ENCODE peak calls at places on chromosomes 2 and 18, in seven cellular contexts. V is neuronal stem cell, W is mesenchymal stem cell, T is IMR-90, B is mesendoderm, E is H1, A is H9. F is an unnamed sample. For H3K4me1, the result is how much of the 10 kb centered on the place peaks cover.

GRCh38 chr18:28189400-28190239 is 12.7 kb upstream of the CDH2 start:
- DNase-seq in V (no peak), W (peak), T (peak), B (peak), E (no peak), A (peak), F (peak)

GRCh38 chr2:163319006-163319405 is 416.8 kb downstream of the FIGN start:
- DNase-seq in V (no peak), W (peak), T (peak), B (no peak), E (no peak), A (no peak), F (no peak)

GRCh38 chr2:64595397-64596160 is 58.1 kb downstream of the SERTAD2 start:
- DNase-seq in V (no peak), W (peak), T (peak), B (peak), E (no peak), A (no peak), F (no peak)

GRCh38 chr2:176418768-176419167 is 149.5 kb downstream of the MTX2 start:
- DNase-seq in V (no peak), W (no peak), T (no peak), B (no peak), E (no peak), A (no peak), F (peak)

GRCh38 chr2:67840460-67841068 is 222.2 kb downstream of the C1D start:
- DNase-seq in V (peak), W (peak), T (peak), B (peak), E (peak), A (peak), F (peak)

GRCh38 chr2:164061129-164061746 is 325.4 kb upstream of the FIGN start:
- DNase-seq in V (peak), W (peak), T (peak), B (peak), E (peak), A (peak), F (peak)

GRCh38 chr2:120702061-120702460 is 33.6 kb upstream of the GLI2 start:
- DNase-seq in V (no peak), W (no peak), T (no peak), B (no peak), E (no peak), A (no peak), F (no peak)

GRCh38 chr18:13183359-13183758 is 35.2 kb upstream of the LDLRAD4 start:
- DNase-seq in V (no peak), W (no peak), T (no peak), B (no peak), E (no peak), A (no peak), F (no peak)

GRCh38 chr18:62505669-62506494 is 16.9 kb upstream of the ZCCHC2 start:
- DNase-seq in V (no peak), W (peak), T (no peak), B (no peak), E (no peak), A (no peak), F (no peak)

GRCh38 chr18:34023471-34023870 is 201.2 kb downstream of the NOL4 start:
- DNase-seq in V (peak), W (peak), T (peak), B (peak), E (peak), A (peak), F (peak)

GRCh38 chr2:65554765-65555561 is 122.6 kb upstream of the SPRED2 start:
- DNase-seq in V (no peak), W (peak), T (peak), B (no peak), E (no peak), A (no peak), F (no peak)

GRCh38 chr18:79456105-79456980 is 60.6 kb downstream of the NFATC1 start:
- DNase-seq in V (no peak), W (no peak), T (no peak), B (no peak), E (no peak), A (no peak), F (no peak)

GRCh38 chr2:240615830-240616547 is 9.3 kb upstream of the GPR35 start:
- DNase-seq in V (no peak), W (no peak), T (no peak), B (no peak), E (no peak), A (no peak), F (no peak)

GRCh38 chr2:655626-656025 is 21.6 kb downstream of the TMEM18 start:
- DNase-seq in V (no peak), W (peak), T (peak), B (no peak), E (no peak), A (no peak), F (no peak)

GRCh38 chr2:9207641-9208301 is 1.2 kb downstream of the ASAP2 start:
- DNase-seq in V (no peak), W (peak), T (no peak), B (peak), E (no peak), A (peak), F (peak)

GRCh38 chr18:6113650-6114049 is 218.3 kb upstream of the TMEM200C start:
- DNase-seq in V (no peak), W (no peak), T (no peak), B (no peak), E (no peak), A (no peak), F (no peak)

GRCh38 chr18:6106116-6106645 is 210.9 kb upstream of the TMEM200C start:
- DNase-seq in V (no peak), W (no peak), T (no peak), B (no peak), E (no peak), A (no peak), F (no peak)

GRCh38 chr18:6107794-6108193 is 212.5 kb upstream of the TMEM200C start:
- DNase-seq in V (no peak), W (no peak), T (no peak), B (no peak), E (no peak), A (no peak), F (no peak)

GRCh38 chr18:6111726-6112125 is 216.4 kb upstream of the TMEM200C start:
- DNase-seq in V (no peak), W (no peak), T (no peak), B (no peak), E (no peak), A (no peak), F (no peak)

GRCh38 chr18:6109743-6110142 is 214.4 kb upstream of the TMEM200C start:
- DNase-seq in V (no peak), W (no peak), T (no peak), B (no peak), E (no peak), A (no peak), F (no peak)
- H3K23ac ChIP-seq in V (no peak), W (no peak), T (no peak), B (no peak), E (no peak), A (no peak), F (no peak)

DNA sequence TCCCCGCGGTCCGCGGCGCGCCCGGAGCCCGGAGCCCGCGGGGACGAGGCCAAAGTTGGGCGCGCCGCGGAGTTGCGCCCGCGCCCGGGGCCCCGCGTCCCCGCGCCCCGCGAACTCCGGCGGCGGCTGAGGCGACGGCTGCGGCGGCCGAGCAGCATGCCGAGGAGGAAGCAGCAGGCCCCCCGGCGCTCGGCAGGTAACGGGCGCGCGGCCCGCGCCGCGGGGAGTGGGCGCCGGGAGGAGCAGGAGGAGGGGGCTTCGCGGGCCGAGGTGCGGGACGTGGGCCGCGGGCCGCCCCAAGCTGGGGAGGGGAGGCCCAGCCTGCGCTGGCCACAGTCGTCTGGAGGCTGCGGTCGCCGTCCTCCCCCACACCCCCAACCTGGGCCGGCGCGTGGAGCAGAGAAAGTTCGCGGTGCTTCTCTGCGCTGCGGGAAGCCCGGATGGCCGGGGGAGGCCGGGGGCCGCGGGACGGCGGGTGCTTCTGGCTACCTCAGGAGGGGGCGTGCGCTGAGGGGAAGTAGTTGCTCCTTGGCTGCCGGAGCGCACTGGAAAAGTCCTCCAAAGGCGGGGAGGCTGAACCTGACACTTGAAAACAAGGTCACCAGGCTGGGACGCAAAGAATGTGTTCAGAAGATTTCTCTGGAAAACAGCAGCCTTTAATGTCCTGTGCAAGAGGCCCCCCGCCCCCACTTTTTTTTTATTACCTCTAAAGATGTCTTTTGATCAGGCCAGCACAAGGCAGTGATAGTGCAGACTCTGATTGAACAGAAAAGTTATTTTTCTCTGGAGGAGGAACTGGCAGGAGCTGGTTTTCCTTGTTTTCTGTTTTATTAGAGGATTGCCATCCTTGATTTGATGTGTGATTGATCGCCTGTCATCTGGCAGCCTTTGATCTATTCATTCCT is 1.4 kb downstream of the TSHZ1 start:
- DNase-seq in V (peak), W (peak), T (peak), B (peak), E (no peak), A (peak), F (peak)
- H3K4me1 ChIP-seq in V (under half), W (under half), T (under half), B (under half), E (under half), A (under half), F (under half)

GRCh38 chr2:201216918-201217317 is 34.0 kb downstream of the CASP10 start:
- DNase-seq in V (no peak), W (no peak), T (no peak), B (no peak), E (no peak), A (no peak), F (no peak)
- H3K23ac ChIP-seq in V (no peak), W (no peak), T (no peak), B (no peak), E (no peak), A (no peak), F (no peak)

GRCh38 chr2:237712477-237713377 is 85.3 kb downstream of the LRRFIP1 start:
- DNase-seq in V (no peak), W (no peak), T (no peak), B (no peak), E (no peak), A (peak), F (no peak)

GRCh38 chr2:237718277-237718634 is 80.3 kb upstream of the RBM44 start:
- DNase-seq in V (no peak), W (no peak), T (no peak), B (no peak), E (no peak), A (no peak), F (no peak)

GRCh38 chr2:237714690-237715458 is 83.7 kb upstream of the RBM44 start:
- DNase-seq in V (no peak), W (peak), T (peak), B (peak), E (no peak), A (peak), F (peak)

GRCh38 chr2:237717366-237718276 is 81.0 kb upstream of the RBM44 start:
- DNase-seq in V (no peak), W (no peak), T (no peak), B (no peak), E (no peak), A (no peak), F (no peak)

DNA sequence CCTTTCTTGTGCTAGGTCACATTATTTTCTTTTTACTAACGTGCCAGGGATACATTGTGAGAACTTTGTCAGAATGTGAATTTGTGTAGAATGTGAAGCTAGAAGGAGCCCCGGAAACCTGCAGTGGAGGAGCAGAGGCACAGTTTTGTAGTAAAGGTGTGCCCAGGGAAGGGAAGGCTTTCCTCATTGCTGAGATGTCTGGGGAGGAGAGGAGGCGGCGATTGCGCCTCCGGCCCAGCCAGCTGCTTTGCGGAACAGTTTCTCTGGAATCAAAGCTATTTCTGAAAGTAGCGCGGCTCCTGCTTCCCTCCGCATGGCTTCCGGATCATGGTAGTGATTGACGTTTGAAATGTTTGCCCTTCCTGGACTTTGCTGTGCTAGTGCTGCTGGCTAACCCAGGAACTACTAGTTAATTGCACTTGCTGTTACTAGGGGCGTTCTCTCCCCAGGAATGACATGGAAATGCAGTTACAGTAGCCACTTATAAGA is 83.1 kb upstream of the RBM44 start:
- DNase-seq in V (no peak), W (no peak), T (no peak), B (no peak), E (no peak), A (peak), F (peak)
- H3K4me1 ChIP-seq in V (under half), W (under half), T (under half), B (under half), E (under half), A (under half), F (under half)

DNA sequence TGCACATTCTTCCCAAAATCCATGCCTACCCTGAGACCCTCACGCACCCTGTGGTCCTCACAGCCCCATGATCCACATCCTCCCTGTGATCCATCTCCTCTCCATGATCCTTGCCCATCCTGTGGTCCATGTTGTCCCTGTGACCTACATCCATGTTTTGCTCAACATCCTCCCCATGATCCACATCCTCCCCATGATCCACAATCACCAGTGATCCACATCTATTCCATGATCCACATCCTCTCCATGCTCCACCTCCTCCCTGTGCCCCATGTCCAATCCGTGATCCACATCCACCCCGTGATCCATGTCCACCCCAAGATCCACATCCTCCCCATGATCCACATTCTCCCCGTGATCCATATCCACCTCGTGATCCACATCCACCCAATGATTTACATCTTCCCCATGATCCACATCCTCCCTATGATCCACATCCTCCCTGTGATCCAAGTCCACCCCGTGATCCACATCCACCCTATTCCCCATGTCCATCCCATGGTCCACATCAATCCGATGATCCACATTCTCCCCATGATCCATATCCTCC is 281.2 kb downstream of the MYCN start:
- DNase-seq in V (no peak), W (no peak), T (no peak), B (no peak), E (no peak), A (no peak), F (no peak)
- H3K23ac ChIP-seq in V (no peak), W (no peak), T (no peak), B (no peak), E (no peak), A (no peak), F (no peak)

GRCh38 chr18:58591286-58591685 is 37.6 kb downstream of the ALPK2 start:
- DNase-seq in V (no peak), W (no peak), T (no peak), B (no peak), E (no peak), A (no peak), F (no peak)
- H3K4me1 ChIP-seq in V (under half), W (under half), T (under half), B (under half), E (under half), A (under half), F (under half)

GRCh38 chr2:42513252-42513918 is 19.6 kb upstream of the KCNG3 start:
- DNase-seq in V (no peak), W (peak), T (peak), B (peak), E (no peak), A (peak), F (peak)
- H3K23ac ChIP-seq in V (no peak), W (no peak), T (no peak), B (no peak), E (no peak), A (no peak), F (no peak)

GRCh38 chr2:96823203-96823602 is 7.1 kb downstream of the CNNM3 start:
- DNase-seq in V (no peak), W (no peak), T (no peak), B (no peak), E (no peak), A (no peak), F (no peak)
- H3K4me1 ChIP-seq in V (under half), W (under half), T (under half), B (under half), E (under half), A (under half), F (under half)